ENCODE peak calls at places on chromosomes 16 and 17, in eight cellular contexts. M, I, R, A, L, D, H and E are unnamed samples.

GRCh38 chr17:6080711-6081430 is 10.7 kb downstream of the WSCD1 start:
- DNase-seq in M (no peak), I (no peak), R (no peak), A (no peak), L (no peak), D (no peak), H (no peak), E (no peak)

GRCh38 chr17:40445769-40446468 is 2.7 kb downstream of the IGFBP4 start:
- DNase-seq in M (no peak), I (no peak), R (no peak), A (no peak), L (no peak), D (peak), H (no peak), E (peak)

GRCh38 chr17:74767111-74767516 is 9.0 kb downstream of the NAT9 start:
- DNase-seq in M (no peak), I (no peak), R (no peak), A (no peak), L (no peak), D (no peak), H (no peak), E (no peak)

GRCh38 chr16:89563639-89564392 is 3.3 kb downstream of the RPL13 start:
- DNase-seq in M (no peak), I (no peak), R (no peak), A (no peak), L (no peak), D (no peak), H (no peak), E (no peak)

GRCh38 chr17:19651461-19652238 is 3.1 kb downstream of the ALDH3A2 start:
- DNase-seq in M (no peak), I (no peak), R (no peak), A (no peak), L (no peak), D (no peak), H (no peak), E (peak)

GRCh38 chr17:47729486-47729885 is 3.5 kb upstream of the TBX21 start:
- DNase-seq in M (no peak), I (no peak), R (peak), A (no peak), L (no peak), D (no peak), H (no peak), E (no peak)

GRCh38 chr17:72387487-72387886 is 266.7 kb downstream of the SOX9 start:
- DNase-seq in M (no peak), I (no peak), R (no peak), A (no peak), L (no peak), D (peak), H (no peak), E (peak)

GRCh38 chr16:10180771-10181163 is 1.5 kb downstream of the GRIN2A start:
- DNase-seq in M (no peak), I (no peak), R (peak), A (peak), L (no peak), D (no peak), H (no peak), E (no peak)

GRCh38 chr16:20901441-20902112 is 1.0 kb downstream of the LYRM1 start:
- DNase-seq in M (peak), I (peak), R (peak), A (peak), L (peak), D (peak), H (no peak), E (peak)

GRCh38 chr16:1929105-1929504 is 10.9 kb upstream of the HS3ST6 start:
- DNase-seq in M (no peak), I (no peak), R (no peak), A (peak), L (no peak), D (peak), H (no peak), E (peak)

GRCh38 chr16:5560084-5560483 is 462.5 kb upstream of the EEF2KMT start:
- DNase-seq in M (no peak), I (no peak), R (no peak), A (no peak), L (no peak), D (peak), H (no peak), E (no peak)

GRCh38 chr17:57892820-57893595 is 43.2 kb upstream of the MRPS23 start:
- DNase-seq in M (peak), I (peak), R (peak), A (peak), L (peak), D (peak), H (peak), E (peak)

GRCh38 chr17:4499431-4500187 is 928 bp downstream of the SPNS2 start:
- DNase-seq in M (no peak), I (no peak), R (peak), A (peak), L (no peak), D (no peak), H (no peak), E (no peak)

GRCh38 chr17:57900991-57901743 is 51.3 kb upstream of the MRPS23 start:
- DNase-seq in M (peak), I (no peak), R (no peak), A (no peak), L (no peak), D (no peak), H (no peak), E (no peak)

DNA sequence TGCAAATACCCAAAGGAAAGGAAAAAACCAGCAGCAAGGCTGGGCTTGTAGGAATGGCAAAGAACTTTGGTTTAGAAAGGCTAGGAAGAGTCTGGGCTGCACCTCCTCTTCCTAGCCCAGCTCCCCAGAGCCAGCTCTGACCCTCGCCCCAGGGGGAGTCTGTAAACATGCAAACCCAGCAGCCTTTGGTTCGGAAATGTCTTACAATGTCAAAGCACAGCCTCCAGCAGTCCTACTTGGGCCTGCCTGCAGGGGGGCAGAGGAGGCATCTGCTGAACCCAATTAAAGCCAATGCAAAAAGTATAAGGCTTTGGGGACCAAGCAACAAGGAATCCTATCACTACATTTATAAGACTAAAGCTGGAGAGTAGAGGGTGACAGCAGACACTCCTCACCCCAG is 5.0 kb upstream of the FTSJ3 start:
- DNase-seq in M (no peak), I (no peak), R (no peak), A (no peak), L (no peak), D (no peak), H (no peak), E (no peak)
- TF ChIP-seq CTCF in M (no peak), I (no peak), R (no peak), A (no peak), L (no peak), D (peak), H (no peak), E (no peak)

GRCh38 chr17:49996121-49996494 is 1.1 kb upstream of the DLX3 start:
- DNase-seq in M (no peak), I (no peak), R (no peak), A (no peak), L (no peak), D (no peak), H (no peak), E (no peak)

GRCh38 chr17:49997256-49997735 is 2.3 kb upstream of the DLX3 start:
- DNase-seq in M (no peak), I (no peak), R (no peak), A (no peak), L (no peak), D (no peak), H (no peak), E (no peak)

GRCh38 chr17:49998836-49999511 is 4.0 kb upstream of the DLX3 start:
- DNase-seq in M (no peak), I (peak), R (no peak), A (no peak), L (no peak), D (no peak), H (no peak), E (no peak)

GRCh38 chr17:49996495-49997255 is 1.7 kb upstream of the DLX3 start:
- DNase-seq in M (no peak), I (peak), R (peak), A (peak), L (peak), D (peak), H (no peak), E (peak)

GRCh38 chr17:49997773-49998703 is 3.0 kb upstream of the DLX3 start:
- DNase-seq in M (peak), I (peak), R (peak), A (peak), L (peak), D (peak), H (peak), E (peak)
- H3K4me3 ChIP-seq in M (no peak), I (no peak), R (no peak), A (no peak), L (no peak), D (no peak), H (no peak), E (no peak)

GRCh38 chr17:77745702-77746101 is 212.8 kb upstream of the TNRC6C start:
- DNase-seq in M (no peak), I (no peak), R (no peak), A (no peak), L (no peak), D (no peak), H (no peak), E (no peak)

GRCh38 chr17:77749316-77749715 is 209.2 kb upstream of the TNRC6C start:
- DNase-seq in M (no peak), I (peak), R (peak), A (no peak), L (no peak), D (no peak), H (no peak), E (no peak)

GRCh38 chr17:77748436-77748835 is 210.1 kb upstream of the TNRC6C start:
- DNase-seq in M (no peak), I (peak), R (peak), A (no peak), L (no peak), D (no peak), H (no peak), E (no peak)

GRCh38 chr17:77746391-77746790 is 212.1 kb upstream of the TNRC6C start:
- DNase-seq in M (no peak), I (peak), R (peak), A (no peak), L (no peak), D (no peak), H (no peak), E (no peak)

GRCh38 chr17:77746901-77747620 is 211.4 kb upstream of the TNRC6C start:
- DNase-seq in M (no peak), I (peak), R (peak), A (no peak), L (no peak), D (no peak), H (no peak), E (no peak)
- TF ChIP-seq CTCF in M (no peak), I (no peak), R (no peak), A (no peak), L (no peak), D (no peak), H (no peak), E (no peak)

DNA sequence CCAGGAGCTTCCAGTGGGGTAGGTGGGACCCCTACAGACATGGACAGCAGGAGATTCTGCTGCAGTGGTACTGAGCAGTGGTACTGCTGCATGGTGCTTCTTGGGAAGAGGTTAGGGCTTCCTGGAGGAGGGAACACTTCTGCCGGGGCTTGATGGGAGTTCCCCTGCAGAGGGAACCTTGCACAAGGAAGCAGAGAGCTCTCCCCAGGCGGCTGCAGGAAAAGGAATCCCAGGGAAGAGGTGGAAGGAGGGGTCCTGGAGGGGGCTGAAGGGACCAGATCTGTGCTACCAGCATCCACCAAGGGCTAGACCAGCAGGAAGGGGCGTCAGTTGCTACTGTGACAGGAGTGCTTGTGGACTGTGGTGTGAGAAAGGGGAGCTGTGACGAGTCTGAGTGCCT is 10.6 kb downstream of the RIPOR1 start:
- DNase-seq in M (no peak), I (no peak), R (no peak), A (no peak), L (no peak), D (no peak), H (no peak), E (no peak)
- H3K4me3 ChIP-seq in M (no peak), I (no peak), R (peak), A (peak), L (no peak), D (no peak), H (no peak), E (no peak)

GRCh38 chr17:42676424-42677011 is at the start of gene PLEKHH3:
- DNase-seq in M (no peak), I (no peak), R (peak), A (no peak), L (no peak), D (no peak), H (no peak), E (no peak)
- TF ChIP-seq CTCF in M (no peak), I (peak), R (no peak), A (peak), L (no peak), D (no peak), H (peak), E (peak)

DNA sequence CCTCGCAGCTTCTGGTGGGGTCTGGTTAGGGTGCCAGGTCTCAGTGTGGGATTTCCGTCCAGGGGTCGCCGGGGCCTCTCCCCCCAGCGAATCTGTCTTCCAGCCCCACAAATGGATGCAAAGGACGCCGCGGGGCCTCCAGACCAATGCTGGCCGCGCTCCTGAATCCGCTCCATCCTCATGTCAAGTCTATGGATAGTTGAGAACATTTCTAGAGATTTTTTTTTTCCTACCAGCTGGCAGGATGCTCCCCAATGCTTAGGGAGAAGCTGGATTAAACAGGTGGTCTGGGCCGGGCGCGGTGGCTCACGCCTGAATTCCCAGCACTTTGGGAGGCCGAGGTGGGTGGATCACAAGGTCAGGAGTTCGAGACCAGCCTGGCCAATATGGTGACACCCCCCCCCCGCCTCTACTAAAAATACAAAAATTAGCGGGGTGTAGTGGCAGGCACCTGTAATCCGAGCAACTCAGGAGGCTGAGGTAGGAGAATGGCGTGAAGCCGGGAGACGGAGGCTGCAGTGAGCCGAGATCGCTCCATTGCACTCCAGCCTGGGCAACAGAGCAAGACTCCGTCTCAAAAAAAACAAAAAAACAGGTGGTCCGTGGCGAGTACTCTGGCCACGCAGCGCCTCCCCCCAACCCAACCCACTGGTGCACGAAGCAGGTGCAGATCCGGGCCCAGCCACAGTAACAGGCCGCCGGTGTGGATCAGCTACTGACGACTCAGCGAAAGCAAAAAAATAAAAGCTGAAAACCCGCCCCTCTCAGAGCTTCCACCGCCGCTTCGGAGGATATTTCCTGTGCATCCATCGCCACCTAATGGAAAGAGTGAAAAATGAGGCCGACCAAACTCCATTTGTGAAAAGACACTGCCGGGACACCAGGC is 1.1 kb upstream of the NXN start:
- DNase-seq in M (peak), I (peak), R (peak), A (peak), L (peak), D (peak), H (no peak), E (peak)
- H3K4me3 ChIP-seq in M (no peak), I (peak), R (peak), A (peak), L (peak), D (peak), H (peak), E (peak)